ENCODE peak calls at places on chromosome 12, in five cellular contexts. B, Y, K, W and Z are unnamed samples.

GRCh38 chr12:108560752-108561719 is at the start of gene SART3:
- DNase-seq in Y (peak; percentile 88), K (peak; percentile 83), B (peak; percentile 83), W (peak; percentile 86), Z (peak; percentile 80)

GRCh38 chr12:109430244-109430643 is 46.9 kb downstream of the KCTD10 start:
- DNase-seq in Y (no peak), B (no peak), W (no peak), K (no peak), Z (no peak)

GRCh38 chr12:89355243-89356068 is 3.2 kb upstream of the DUSP6 start:
- DNase-seq in B (no peak), K (no peak), Y (peak; percentile 20), W (no peak), Z (no peak)

GRCh38 chr12:61676520-61676919 is 583.7 kb upstream of the USP15 start:
- DNase-seq in K (no peak), Y (no peak), W (no peak), B (no peak), Z (peak; percentile 15)

GRCh38 chr12:4261655-4262054 is 11.9 kb upstream of the CCND2 start:
- DNase-seq in K (no peak), B (no peak), Y (no peak), W (no peak), Z (no peak)

GRCh38 chr12:81095470-81096232 is 17.8 kb downstream of the ACSS3 start:
- DNase-seq in W (no peak), Y (peak; percentile 18), K (no peak), B (no peak), Z (no peak)

GRCh38 chr12:103495158-103495782 is 498 bp downstream of the C12orf42 start:
- DNase-seq in Y (no peak), W (peak; percentile 69), K (no peak), B (no peak), Z (no peak)

GRCh38 chr12:76277480-76277879 is 70.7 kb downstream of the BBS10 start:
- DNase-seq in W (no peak), K (no peak), Y (peak; percentile 95), B (no peak), Z (peak; percentile 35)

GRCh38 chr12:69091447-69092022 is 147.8 kb upstream of the CPSF6 start:
- DNase-seq in B (no peak), K (no peak), W (no peak), Y (peak; percentile 20), Z (no peak)

GRCh38 chr12:69266045-69266635 is 26.8 kb downstream of the CPSF6 start:
- DNase-seq in W (no peak), B (no peak), K (no peak), Y (peak; percentile 72), Z (peak; percentile 12)

GRCh38 chr12:42474391-42474790 is 115.2 kb downstream of the PRICKLE1 start:
- DNase-seq in Y (peak; percentile 81), W (no peak), K (no peak), B (no peak), Z (peak; percentile 93)

GRCh38 chr12:119322324-119322723 is 12.2 kb upstream of the CCDC60 start:
- DNase-seq in W (no peak), K (no peak), B (no peak), Y (no peak), Z (no peak)

GRCh38 chr12:110282956-110283817 is 2.1 kb downstream of the ATP2A2 start:
- DNase-seq in B (no peak), W (no peak), K (no peak), Y (no peak), Z (no peak)

GRCh38 chr12:28993720-28994119 is 155.4 kb upstream of the FAR2 start:
- DNase-seq in Y (no peak), K (no peak), B (no peak), W (no peak), Z (no peak)

GRCh38 chr12:31558521-31558920 is 32.4 kb downstream of the DENND5B start:
- DNase-seq in B (no peak), K (no peak), Y (peak; percentile 80), W (no peak), Z (no peak)

GRCh38 chr12:111413442-111414086 is 7.8 kb downstream of the SH2B3 start:
- DNase-seq in K (no peak), Y (peak; percentile 78), W (no peak), B (no peak), Z (no peak)

GRCh38 chr12:38469689-38470088 is 153.1 kb downstream of the ALG10B start:
- DNase-seq in B (no peak), Y (no peak), W (no peak), K (no peak), Z (no peak)

GRCh38 chr12:131608740-131609665 is 101.9 kb upstream of the SFSWAP start:
- DNase-seq in K (peak; percentile 47), W (peak; percentile 87), Y (peak; percentile 8), B (peak; percentile 79), Z (peak; percentile 71)
- TF ChIP-seq CTCF in K (peak; percentile 50), W (peak; percentile 91), Y (peak; percentile 58), B (peak; percentile 73), Z (peak; percentile 70)

GRCh38 chr12:1936406-1937320 is 18.2 kb upstream of the CACNA2D4 start:
- DNase-seq in B (peak; percentile 60), Y (peak; percentile 87), K (peak; percentile 90), W (peak; percentile 87), Z (no peak)
- H3K27ac ChIP-seq in B (peak overlapping the region; percentile 40), Y (no peak overlapping the region), K (peak overlapping the region; percentile 79), W (peak overlapping the region; percentile 58), Z (no peak overlapping the region)

GRCh38 chr12:97363693-97364092 is 98.9 kb upstream of the RMST start:
- DNase-seq in W (no peak), B (no peak), K (no peak), Y (no peak), Z (no peak)

GRCh38 chr12:97368462-97369150 is 94.0 kb upstream of the RMST start:
- DNase-seq in B (no peak), Y (no peak), W (no peak), K (no peak), Z (no peak)
- TF ChIP-seq CTCF in B (no peak), Y (no peak), W (no peak), K (no peak), Z (no peak)

DNA sequence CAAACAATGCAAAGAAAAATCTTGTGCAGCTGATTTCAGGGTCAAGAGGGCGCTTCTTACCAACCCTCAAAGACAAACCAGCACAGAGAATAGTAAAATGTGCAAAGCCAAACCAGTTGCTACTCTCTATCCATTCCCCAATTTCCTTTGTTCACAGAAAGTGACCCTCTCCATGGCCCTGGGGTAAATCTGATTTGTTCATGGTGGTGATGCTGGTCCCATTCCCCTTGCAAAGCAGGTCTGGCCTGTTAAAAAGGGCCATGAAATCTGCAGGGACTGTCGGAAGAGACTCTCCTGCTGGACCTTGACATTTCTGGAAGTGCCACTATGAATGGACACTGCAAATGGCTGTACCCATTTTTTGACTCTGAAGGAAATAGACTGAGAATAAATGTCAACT is 113.5 kb downstream of the HMGA2 start:
- DNase-seq in Y (no peak), B (no peak), K (no peak), W (no peak), Z (no peak)
- H3K27ac ChIP-seq in Y (no peak overlapping the region), B (no peak overlapping the region), K (no peak overlapping the region), W (no peak overlapping the region), Z (no peak overlapping the region)

GRCh38 chr12:9124346-9125031 is 8.8 kb upstream of the A2M start:
- DNase-seq in Y (no peak), K (no peak), B (no peak), W (peak; percentile 21), Z (no peak)

GRCh38 chr12:9127484-9127883 is 11.8 kb upstream of the A2M start:
- DNase-seq in B (no peak), K (no peak), Y (no peak), W (no peak), Z (no peak)

GRCh38 chr12:9132008-9132535 is 16.4 kb upstream of the A2M start:
- DNase-seq in K (no peak), B (no peak), Y (no peak), W (no peak), Z (no peak)

GRCh38 chr12:9130244-9130643 is 14.5 kb upstream of the A2M start:
- DNase-seq in Y (no peak), B (no peak), K (no peak), W (no peak), Z (no peak)

DNA sequence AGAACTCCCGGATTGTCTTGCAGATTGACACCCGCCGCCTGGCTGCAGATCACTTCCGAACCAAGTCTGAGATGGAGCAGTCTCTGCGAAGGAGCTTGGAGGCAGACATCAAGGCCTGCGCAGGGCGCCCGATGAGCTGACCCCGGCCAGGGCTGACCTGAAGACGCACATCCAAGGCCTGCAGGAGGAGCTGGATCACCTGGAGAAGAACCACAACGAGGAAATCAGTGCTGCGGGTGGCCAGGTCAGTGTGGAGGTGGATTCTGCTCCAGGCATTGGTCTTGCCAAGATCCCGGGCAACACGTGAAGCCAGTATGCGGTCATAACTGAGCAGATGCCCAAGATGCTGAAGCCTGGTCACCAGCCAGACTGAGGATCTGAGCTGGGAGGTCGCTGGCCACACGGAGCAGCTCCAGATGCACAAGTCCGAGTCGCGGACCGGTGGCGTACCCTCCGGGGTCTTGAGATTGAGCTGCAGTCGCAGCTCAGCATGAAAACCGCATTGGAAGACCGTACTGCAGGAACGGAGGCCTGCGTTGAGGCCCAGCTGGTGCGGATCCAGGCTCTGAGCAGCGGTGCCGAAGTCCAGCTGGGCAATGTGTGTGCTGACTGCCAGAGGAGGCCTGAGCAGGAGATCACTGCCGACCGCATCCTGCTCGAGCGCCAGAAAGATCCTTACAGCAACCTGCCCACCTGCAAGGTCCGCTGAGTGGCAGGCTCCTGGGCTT is 12.4 kb upstream of the A2M start:
- DNase-seq in W (no peak), B (no peak), Y (no peak), K (no peak), Z (no peak)
- TF ChIP-seq CTCF in W (no peak), B (no peak), Y (no peak), K (no peak), Z (no peak)

DNA sequence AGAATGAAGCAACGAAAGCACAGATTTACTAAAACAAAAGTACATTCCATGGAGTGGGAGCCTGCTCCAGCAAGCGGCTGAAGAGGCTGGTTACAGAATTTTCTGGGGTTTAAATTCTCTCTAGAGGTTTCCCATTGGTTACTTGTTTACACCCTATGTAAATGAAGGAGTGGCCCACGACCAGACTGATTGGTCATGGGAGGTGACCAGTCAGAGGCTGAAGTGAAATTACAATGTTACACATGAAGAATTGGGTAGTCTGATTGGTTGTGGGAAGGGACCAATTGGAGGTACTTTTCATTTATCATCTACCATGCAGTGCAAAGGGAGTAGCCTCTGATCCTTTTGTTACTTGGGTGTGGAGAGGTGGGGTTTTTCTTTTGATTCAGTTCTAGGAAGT is 36.2 kb upstream of the APPL2 start:
- DNase-seq in K (no peak), W (peak; percentile 59), B (no peak), Y (no peak), Z (no peak)
- H3K27ac ChIP-seq in K (no peak overlapping the region), W (no peak overlapping the region), B (no peak overlapping the region), Y (no peak overlapping the region), Z (no peak overlapping the region)